ENCODE peak calls at places on chromosome 13, in four cellular contexts. One of them, this sample, is unnamed.

GRCh38 chr13:98565726-98566577 is 11.0 kb downstream of the STK24 start:
- DNase-seq in K562: no peak
- DNase-seq in SK-N-SH: peak; percentile 38
- DNase-seq in GM12878: no peak
- DNase-seq in this sample: no peak

GRCh38 chr13:89267734-89268133 is 1596.6 kb downstream of the SLITRK5 start:
- DNase-seq in K562: no peak
- DNase-seq in SK-N-SH: no peak
- DNase-seq in GM12878: no peak
- DNase-seq in this sample: no peak

GRCh38 chr13:102277286-102277685 is 124.6 kb downstream of the FGF14 start:
- DNase-seq in K562: no peak
- DNase-seq in GM12878: no peak
- DNase-seq in SK-N-SH: no peak
- DNase-seq in this sample: no peak

GRCh38 chr13:55199132-55199531 is 1941.6 kb upstream of the PRR20A start:
- DNase-seq in K562: no peak
- DNase-seq in GM12878: no peak
- DNase-seq in SK-N-SH: no peak
- DNase-seq in this sample: no peak

GRCh38 chr13:77918391-77919261 is at the start of gene EDNRB:
- DNase-seq in K562: no peak
- DNase-seq in GM12878: no peak
- DNase-seq in SK-N-SH: peak; percentile 39
- DNase-seq in this sample: peak; percentile 29

GRCh38 chr13:34391071-34391470 is 551.0 kb upstream of the NBEA start:
- DNase-seq in GM12878: no peak
- DNase-seq in SK-N-SH: no peak
- DNase-seq in K562: no peak
- DNase-seq in this sample: no peak

GRCh38 chr13:106573279-106573831 is 5.4 kb upstream of the ARGLU1 start:
- DNase-seq in SK-N-SH: no peak
- DNase-seq in K562: no peak
- DNase-seq in GM12878: no peak
- DNase-seq in this sample: no peak

GRCh38 chr13:54373211-54373610 is 1344.6 kb downstream of the OLFM4 start:
- DNase-seq in GM12878: no peak
- DNase-seq in SK-N-SH: no peak
- DNase-seq in K562: no peak
- DNase-seq in this sample: no peak

GRCh38 chr13:27601771-27602170 is 18.6 kb downstream of the LNX2 start:
- DNase-seq in K562: no peak
- DNase-seq in SK-N-SH: no peak
- DNase-seq in GM12878: no peak
- DNase-seq in this sample: no peak

GRCh38 chr13:43908156-43909126 is 28.7 kb downstream of the LACC1 start:
- DNase-seq in K562: no peak
- DNase-seq in SK-N-SH: peak; percentile 36
- DNase-seq in GM12878: no peak
- DNase-seq in this sample: no peak

GRCh38 chr13:26601669-26602068 is 44.2 kb downstream of the WASF3 start:
- DNase-seq in SK-N-SH: peak; percentile 53
- DNase-seq in K562: no peak
- DNase-seq in GM12878: peak; percentile 15
- DNase-seq in this sample: no peak

GRCh38 chr13:110628477-110628793 is 13.1 kb downstream of the NAXD start:
- DNase-seq in K562: no peak
- DNase-seq in GM12878: no peak
- DNase-seq in SK-N-SH: peak; percentile 84
- DNase-seq in this sample: no peak

GRCh38 chr13:99709134-99709533 is 207.9 kb downstream of the TM9SF2 start:
- DNase-seq in K562: no peak
- DNase-seq in GM12878: no peak
- DNase-seq in SK-N-SH: no peak
- DNase-seq in this sample: no peak

GRCh38 chr13:81872581-81872980 is 1531.7 kb upstream of the SPRY2 start:
- DNase-seq in SK-N-SH: peak; percentile 8
- DNase-seq in GM12878: no peak
- DNase-seq in K562: no peak
- DNase-seq in this sample: no peak

GRCh38 chr13:30113983-30114491 is 193.3 kb downstream of the KATNAL1 start:
- DNase-seq in SK-N-SH: no peak
- DNase-seq in GM12878: no peak
- DNase-seq in K562: peak; percentile 15
- DNase-seq in this sample: peak; percentile 49

GRCh38 chr13:21218351-21219043 is 42.0 kb downstream of the MRPL57 start:
- DNase-seq in GM12878: peak; percentile 68
- DNase-seq in SK-N-SH: no peak
- DNase-seq in K562: no peak
- DNase-seq in this sample: no peak

GRCh38 chr13:75803982-75804381 is 167.9 kb downstream of the LMO7 start:
- DNase-seq in SK-N-SH: no peak
- DNase-seq in GM12878: no peak
- DNase-seq in K562: no peak
- DNase-seq in this sample: no peak

GRCh38 chr13:18236528-18236815 is 945.2 kb downstream of the TUBA3C start:
- DNase-seq in GM12878: no peak
- DNase-seq in K562: no peak
- DNase-seq in SK-N-SH: no peak
- DNase-seq in this sample: no peak

GRCh38 chr13:113555141-113555540 is 29.4 kb upstream of the TFDP1 start:
- DNase-seq in GM12878: no peak
- DNase-seq in SK-N-SH: no peak
- DNase-seq in K562: no peak
- DNase-seq in this sample: no peak

GRCh38 chr13:20824762-20825161 is 51.0 kb upstream of the EEF1AKMT1 start:
- DNase-seq in K562: no peak
- DNase-seq in GM12878: no peak
- DNase-seq in SK-N-SH: no peak
- DNase-seq in this sample: no peak

GRCh38 chr13:45119469-45119989 is 781 bp upstream of the GTF2F2 start:
- DNase-seq in SK-N-SH: peak; percentile 37
- DNase-seq in K562: no peak
- DNase-seq in GM12878: peak; percentile 26
- DNase-seq in this sample: no peak

GRCh38 chr13:98542568-98543379 is 34.1 kb downstream of the STK24 start:
- DNase-seq in GM12878: no peak
- DNase-seq in SK-N-SH: no peak
- DNase-seq in K562: no peak
- DNase-seq in this sample: no peak

GRCh38 chr13:28408235-28408848 is 86.6 kb downstream of the FLT1 start:
- DNase-seq in GM12878: no peak
- DNase-seq in K562: peak; percentile 83
- DNase-seq in SK-N-SH: no peak
- DNase-seq in this sample: no peak

GRCh38 chr13:21884299-21884878 is 213.5 kb downstream of the FGF9 start:
- DNase-seq in SK-N-SH: no peak
- DNase-seq in K562: no peak
- DNase-seq in GM12878: no peak
- DNase-seq in this sample: no peak

GRCh38 chr13:107835339-107836018 is 379.9 kb downstream of the LIG4 start:
- DNase-seq in SK-N-SH: no peak
- DNase-seq in GM12878: no peak
- DNase-seq in K562: no peak
- DNase-seq in this sample: no peak

GRCh38 chr13:72959643-72960042 is 99.2 kb upstream of the KLF5 start:
- DNase-seq in K562: no peak
- DNase-seq in SK-N-SH: no peak
- DNase-seq in GM12878: no peak
- DNase-seq in this sample: no peak

GRCh38 chr13:24042710-24043440 is 117.6 kb upstream of the SPATA13 start:
- DNase-seq in SK-N-SH: no peak
- DNase-seq in K562: no peak
- DNase-seq in GM12878: no peak
- DNase-seq in this sample: no peak

GRCh38 chr13:48265217-48265815 is 32.3 kb downstream of the ITM2B start:
- DNase-seq in K562: no peak
- DNase-seq in GM12878: peak; percentile 27
- DNase-seq in SK-N-SH: no peak
- DNase-seq in this sample: no peak

GRCh38 chr13:104143760-104144406 is 1077.7 kb upstream of the SLC10A2 start:
- DNase-seq in GM12878: no peak
- DNase-seq in SK-N-SH: no peak
- DNase-seq in K562: no peak
- DNase-seq in this sample: no peak

GRCh38 chr13:104137416-104137815 is 1071.2 kb upstream of the SLC10A2 start:
- DNase-seq in GM12878: no peak
- DNase-seq in K562: no peak
- DNase-seq in SK-N-SH: no peak
- DNase-seq in this sample: no peak

GRCh38 chr13:104140557-104140956 is 1074.3 kb upstream of the SLC10A2 start:
- DNase-seq in GM12878: no peak
- DNase-seq in SK-N-SH: no peak
- DNase-seq in K562: no peak
- DNase-seq in this sample: no peak
- TF ChIP-seq NRF1 in GM12878: no peak
- TF ChIP-seq NRF1 in SK-N-SH: no peak
- TF ChIP-seq NRF1 in K562: no peak
- TF ChIP-seq NRF1 in this sample: no peak

DNA sequence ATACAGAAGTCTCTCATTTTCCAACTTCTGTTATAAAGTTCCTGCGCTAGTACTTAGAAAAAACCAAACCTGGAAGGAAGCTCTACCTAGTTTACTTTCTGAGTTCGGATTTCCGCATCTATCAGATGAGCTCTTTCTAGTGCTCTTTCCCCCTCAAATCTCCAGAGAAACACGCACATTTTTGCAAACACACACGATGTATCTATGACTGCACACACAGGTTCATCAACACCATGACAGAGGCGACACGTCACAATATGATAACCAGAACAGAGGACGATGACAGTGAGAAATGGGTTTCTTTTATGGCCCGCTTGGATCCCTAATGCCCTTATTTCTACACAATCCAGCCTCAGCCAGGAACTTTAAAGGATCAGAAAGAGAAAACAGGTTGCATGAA is 612 bp upstream of the LRRC63 start:
- DNase-seq in SK-N-SH: peak; percentile 32
- DNase-seq in K562: peak; percentile 25
- DNase-seq in GM12878: no peak
- DNase-seq in this sample: no peak
- TF ChIP-seq NRF1 in SK-N-SH: no peak
- TF ChIP-seq NRF1 in K562: no peak
- TF ChIP-seq NRF1 in GM12878: no peak
- TF ChIP-seq NRF1 in this sample: no peak

GRCh38 chr13:39956036-39956435 is 300.6 kb downstream of the COG6 start:
- DNase-seq in SK-N-SH: no peak
- DNase-seq in K562: no peak
- DNase-seq in GM12878: peak; percentile 73
- DNase-seq in this sample: no peak
- TF ChIP-seq NRF1 in SK-N-SH: no peak
- TF ChIP-seq NRF1 in K562: no peak
- TF ChIP-seq NRF1 in GM12878: no peak
- TF ChIP-seq NRF1 in this sample: no peak

GRCh38 chr13:50631041-50631440 is 212.5 kb downstream of the DLEU7 start:
- DNase-seq in SK-N-SH: no peak
- DNase-seq in K562: no peak
- DNase-seq in GM12878: no peak
- DNase-seq in this sample: no peak
- TF ChIP-seq NRF1 in SK-N-SH: no peak
- TF ChIP-seq NRF1 in K562: no peak
- TF ChIP-seq NRF1 in GM12878: no peak
- TF ChIP-seq NRF1 in this sample: no peak

DNA sequence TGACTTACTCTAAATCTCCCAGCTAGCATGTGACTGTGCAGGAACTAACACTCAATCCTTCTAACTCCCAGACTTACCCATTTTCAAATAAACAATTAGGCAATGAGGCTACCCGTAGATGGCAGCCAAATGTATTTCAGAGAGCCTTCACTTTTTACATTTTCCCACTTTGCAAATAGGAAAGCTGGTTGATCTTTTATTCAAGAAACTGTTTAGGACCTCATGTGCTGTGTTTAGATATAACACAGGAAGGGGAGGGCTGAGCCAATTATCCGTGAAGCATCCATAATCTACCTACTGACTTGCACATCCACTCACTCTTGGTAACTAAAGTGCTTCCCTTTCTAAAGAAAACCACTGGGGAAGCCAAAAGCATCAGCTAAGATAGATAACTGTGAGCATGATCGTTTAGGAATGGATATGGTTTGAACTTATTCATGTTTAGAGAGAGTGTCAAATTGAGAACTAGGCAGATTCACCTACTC is 33.4 kb downstream of the MBNL2 start:
- DNase-seq in K562: no peak
- DNase-seq in SK-N-SH: no peak
- DNase-seq in GM12878: no peak
- DNase-seq in this sample: no peak
- TF ChIP-seq NRF1 in K562: no peak
- TF ChIP-seq NRF1 in SK-N-SH: no peak
- TF ChIP-seq NRF1 in GM12878: no peak
- TF ChIP-seq NRF1 in this sample: no peak

GRCh38 chr13:82878536-82878935 is 1003.7 kb downstream of the SLITRK1 start:
- DNase-seq in GM12878: no peak
- DNase-seq in SK-N-SH: no peak
- DNase-seq in K562: no peak
- DNase-seq in this sample: no peak
- TF ChIP-seq NRF1 in GM12878: no peak
- TF ChIP-seq NRF1 in SK-N-SH: no peak
- TF ChIP-seq NRF1 in K562: no peak
- TF ChIP-seq NRF1 in this sample: no peak

This sample was measured in H1.